ENCODE peak calls at places on chromosomes 3 and 15, in four cellular contexts. M is H1, T is K562, F is GM12878. X is an unnamed sample.

GRCh38 chr3:142850395-142851023 is 38.4 kb downstream of the PCOLCE2 start:
- DNase-seq in T (peak; percentile 75), M (no peak), F (no peak), X (peak; percentile 51)

GRCh38 chr3:112610121-112610520 is 30.8 kb downstream of the CCDC80 start:
- DNase-seq in T (peak; percentile 25), M (no peak), F (no peak), X (no peak)

GRCh38 chr3:183148056-183148455 is 14.5 kb downstream of the LAMP3 start:
- DNase-seq in M (no peak), F (no peak), T (no peak), X (no peak)

GRCh38 chr3:108283006-108283405 is 13.3 kb upstream of the HHLA2 start:
- DNase-seq in T (no peak), M (no peak), F (no peak), X (no peak)

GRCh38 chr15:69725957-69726356 is 273.3 kb downstream of the RPLP1 start:
- DNase-seq in M (no peak), T (no peak), F (no peak), X (no peak)

GRCh38 chr15:57890351-57890750 is 175.2 kb downstream of the ALDH1A2 start:
- DNase-seq in T (no peak), M (no peak), F (no peak), X (no peak)

GRCh38 chr15:63551400-63551799 is 45.8 kb upstream of the FBXL22 start:
- DNase-seq in M (no peak), F (no peak), T (no peak), X (no peak)

GRCh38 chr3:11245276-11245675 is 26.9 kb upstream of the ATG7 start:
- DNase-seq in M (no peak), F (no peak), T (no peak), X (no peak)

GRCh38 chr3:58497074-58497473 is 5.2 kb downstream of the KCTD6 start:
- DNase-seq in T (no peak), M (no peak), F (no peak), X (no peak)

GRCh38 chr3:128864351-128864811 is 15.0 kb upstream of the ACAD9 start:
- DNase-seq in F (no peak), T (no peak), M (no peak), X (no peak)

GRCh38 chr3:57918123-57918837 is 89.9 kb upstream of the FLNB start:
- DNase-seq in T (no peak), F (no peak), M (no peak), X (no peak)

GRCh38 chr3:190504354-190505125 is 9.3 kb upstream of the IL1RAP start:
- DNase-seq in M (no peak), F (no peak), T (no peak), X (no peak)

GRCh38 chr3:46440531-46441294 is 24.0 kb downstream of the LTF start:
- DNase-seq in T (no peak), F (peak; percentile 56), M (no peak), X (no peak)

GRCh38 chr3:88984832-88985231 is 122.6 kb upstream of the EPHA3 start:
- DNase-seq in T (no peak), F (no peak), M (no peak), X (no peak)

GRCh38 chr3:52845157-52845556 is 10.3 kb upstream of the MUSTN1 start:
- DNase-seq in F (no peak), M (no peak), T (no peak), X (no peak)

GRCh38 chr3:184186184-184186901 is at the start of gene ABCF3:
- DNase-seq in F (no peak), M (no peak), T (no peak), X (no peak)

GRCh38 chr3:135218782-135219181 is 423.7 kb downstream of the EPHB1 start:
- DNase-seq in T (no peak), M (no peak), F (no peak), X (no peak)

GRCh38 chr3:172622156-172622555 is 88.7 kb downstream of the NCEH1 start:
- DNase-seq in M (no peak), T (no peak), F (no peak), X (no peak)

GRCh38 chr3:156997351-156997750 is 162.6 kb downstream of the CCNL1 start:
- DNase-seq in M (no peak), T (no peak), F (no peak), X (no peak)

GRCh38 chr15:35932541-35932940 is 386.6 kb upstream of the DPH6 start:
- DNase-seq in T (no peak), F (no peak), M (no peak), X (no peak)

GRCh38 chr15:89353991-89354390 is 19.4 kb upstream of the POLG start:
- DNase-seq in M (no peak), F (no peak), T (no peak), X (no peak)

GRCh38 chr3:23696842-23697241 is 108.9 kb upstream of the UBE2E1 start:
- DNase-seq in T (no peak), M (no peak), F (no peak), X (no peak)

GRCh38 chr15:75659928-75660645 is 12.4 kb downstream of the SNX33 start:
- DNase-seq in F (no peak), T (no peak), M (no peak), X (no peak)

GRCh38 chr3:66437341-66437929 is 63.4 kb downstream of the LRIG1 start:
- DNase-seq in F (no peak), M (no peak), T (no peak), X (no peak)

GRCh38 chr15:63599401-63600000 is 2.3 kb downstream of the FBXL22 start:
- DNase-seq in T (peak; percentile 16), F (no peak), M (peak; percentile 74), X (no peak)

GRCh38 chr15:36888018-36888992 is 212.0 kb downstream of the MEIS2 start:
- DNase-seq in M (peak; percentile 66), F (no peak), T (peak; percentile 15), X (no peak)

GRCh38 chr3:182795383-182795782 is 2.1 kb downstream of the ATP11B start:
- DNase-seq in T (peak; percentile 67), F (no peak), M (no peak), X (no peak)

GRCh38 chr3:131794766-131795381 is 239.9 kb downstream of the CPNE4 start:
- DNase-seq in M (peak; percentile 54), F (no peak), T (peak; percentile 47), X (peak; percentile 39)
- TF ChIP-seq EGR1 in M (no peak), F (no peak), T (no peak), X (no peak)

DNA sequence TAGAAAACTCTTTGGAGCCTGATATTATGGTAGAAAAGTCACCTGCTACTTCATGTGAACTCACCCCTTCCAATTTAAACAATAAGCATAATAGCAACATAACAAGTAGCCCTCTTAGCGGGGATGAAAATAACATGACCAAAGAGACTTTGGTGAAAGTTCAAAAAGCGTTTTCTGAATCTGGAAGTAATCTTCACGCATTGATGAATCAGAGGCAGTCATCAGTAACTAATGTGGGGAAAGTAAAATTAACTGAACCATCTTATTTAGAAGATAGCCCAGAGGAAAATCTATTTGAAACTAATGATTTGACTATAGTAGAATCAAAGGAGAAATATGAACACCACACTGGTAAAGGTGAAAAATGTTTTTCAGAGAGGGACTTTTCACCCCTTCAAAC is 5.1 kb upstream of the SCG5 start:
- DNase-seq in M (no peak), T (no peak), F (no peak), X (no peak)
- H3K79me2 ChIP-seq in M (no peaks in the 10 kb centered on the region), T (peaks cover 3% of the 10 kb centered on the region), F (no peaks in the 10 kb centered on the region), X (peaks cover 44% of the 10 kb centered on the region)

DNA sequence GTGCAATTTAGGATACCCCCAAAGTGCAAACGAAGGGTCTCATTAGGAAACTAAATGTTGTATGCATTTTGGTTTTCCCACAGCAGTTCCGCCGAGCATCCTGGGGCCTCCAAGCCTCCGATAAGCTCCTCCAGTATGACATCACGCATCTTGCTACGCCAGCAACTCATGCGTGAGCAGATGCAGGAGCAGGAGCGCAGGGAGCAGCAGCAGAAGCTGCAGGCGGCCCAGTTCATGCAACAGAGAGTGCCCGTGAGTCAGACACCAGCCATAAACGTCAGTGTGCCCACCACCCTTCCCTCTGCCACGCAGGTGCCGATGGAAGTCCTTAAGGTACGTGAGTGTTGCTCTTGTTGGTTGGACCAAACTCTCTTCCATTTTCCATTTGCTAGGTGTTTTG is 120.5 kb upstream of the SAMMSON start:
- DNase-seq in T (no peak), M (no peak), F (no peak), X (no peak)
- TF ChIP-seq EGR1 in T (no peak), M (no peak), F (no peak), X (no peak)

GRCh38 chr3:127773752-127774395 is 48.4 kb downstream of the MGLL start:
- DNase-seq in F (no peak), M (no peak), T (no peak), X (no peak)
- H3K79me2 ChIP-seq in F (peaks cover 53% of the 10 kb centered on the region), M (no peaks in the 10 kb centered on the region), T (no peaks in the 10 kb centered on the region), X (no peaks in the 10 kb centered on the region)

DNA sequence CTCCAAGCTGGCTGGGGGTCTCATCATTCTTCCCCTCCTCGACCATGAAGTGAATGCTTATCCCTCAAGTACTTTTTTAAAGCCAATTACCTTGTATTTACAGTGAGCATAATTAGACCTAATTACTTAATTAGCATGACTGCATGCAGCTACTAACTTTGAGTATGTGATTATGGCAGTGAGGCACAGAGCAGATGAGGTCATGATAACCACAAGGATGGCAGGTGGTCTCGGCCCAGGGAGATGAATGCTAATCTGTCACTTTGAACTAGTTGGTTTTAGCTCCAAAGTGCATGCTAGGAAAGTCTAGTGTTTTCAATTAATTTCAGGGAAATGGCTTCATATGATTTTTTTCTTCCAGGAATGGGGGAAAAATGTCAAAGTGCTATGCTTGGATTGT is 233.8 kb downstream of the NTRK3 start:
- DNase-seq in T (no peak), F (no peak), M (no peak), X (no peak)
- TF ChIP-seq EGR1 in T (no peak), F (no peak), M (no peak), X (no peak)

DNA sequence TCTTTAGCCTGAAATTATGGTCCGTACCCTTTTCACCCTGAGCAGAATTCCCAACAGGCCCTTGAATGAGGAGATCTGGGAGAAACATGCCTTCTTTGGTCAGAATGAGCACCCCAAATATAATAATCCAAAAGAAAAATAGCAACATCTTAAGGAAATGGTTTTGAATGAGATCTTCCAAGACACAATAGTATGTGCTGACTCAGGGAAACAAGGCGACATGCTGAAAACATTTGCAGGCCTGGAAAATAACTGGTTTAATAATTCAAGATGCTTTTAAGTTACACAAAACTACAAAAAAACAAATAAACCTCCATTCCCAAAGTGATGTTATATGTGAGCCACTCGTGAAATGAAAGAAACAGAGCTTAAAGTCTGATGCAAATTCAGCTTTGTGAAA is 333.0 kb upstream of the ADAMTS9 start:
- DNase-seq in T (no peak), M (no peak), F (no peak), X (no peak)
- H3K79me2 ChIP-seq in T (no peaks in the 10 kb centered on the region), M (no peaks in the 10 kb centered on the region), F (no peaks in the 10 kb centered on the region), X (no peaks in the 10 kb centered on the region)

GRCh38 chr15:55859681-55860080 is 116.7 kb upstream of the PRTG start:
- DNase-seq in M (no peak), T (no peak), F (no peak), X (no peak)

GRCh38 chr15:55856506-55856905 is 113.6 kb upstream of the PRTG start:
- DNase-seq in T (no peak), M (no peak), F (no peak), X (no peak)

GRCh38 chr15:55858661-55859060 is 115.7 kb upstream of the PRTG start:
- DNase-seq in F (no peak), M (no peak), T (no peak), X (no peak)

GRCh38 chr15:55863911-55864310 is 121.0 kb upstream of the PRTG start:
- DNase-seq in F (no peak), M (no peak), T (no peak), X (no peak)

DNA sequence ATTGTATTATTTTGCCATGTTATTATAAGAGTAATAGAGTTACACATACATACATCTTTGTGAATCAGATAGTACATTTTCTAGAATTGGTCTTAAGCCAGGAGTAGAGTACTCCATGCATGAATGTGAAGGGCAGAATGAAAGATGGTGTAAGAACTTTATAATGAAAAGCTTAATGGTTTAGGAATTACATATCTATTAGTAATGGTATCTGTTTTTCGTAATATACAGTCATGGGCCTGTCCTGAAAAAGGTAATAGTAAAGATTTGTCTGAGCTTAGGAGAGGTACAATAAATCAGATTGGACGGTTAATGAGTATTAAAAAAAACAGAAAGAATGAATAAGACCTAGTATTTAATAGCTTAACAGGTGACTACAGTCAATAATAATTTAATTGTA is 118.2 kb upstream of the PRTG start:
- DNase-seq in T (no peak), F (no peak), M (no peak), X (no peak)
- TF ChIP-seq EGR1 in T (no peak), F (no peak), M (no peak), X (no peak)

X was measured in HCT116.